ENCODE peak calls at places on chromosomes 5 and 9, in four cellular contexts. W is H1, B is GM12878, D is HepG2. J is an unnamed sample.

GRCh38 chr5:54440456-54440893 is 15.0 kb upstream of the HSPB3 start:
- DNase-seq in D (no peak), W (no peak), B (peak), J (no peak)

GRCh38 chr9:87725356-87725899 is 491 bp upstream of the CTSL start:
- DNase-seq in D (no peak), W (no peak), B (no peak), J (no peak)

GRCh38 chr9:129343697-129344375 is 165.8 kb upstream of the IER5L start:
- DNase-seq in D (peak), W (no peak), B (no peak), J (no peak)

GRCh38 chr5:131224387-131225191 is 39.3 kb upstream of the CDC42SE2 start:
- DNase-seq in W (no peak), D (no peak), B (peak), J (no peak)

GRCh38 chr5:99706160-99706559 is 777.4 kb upstream of the CHD1 start:
- DNase-seq in B (no peak), D (no peak), W (no peak), J (no peak)

GRCh38 chr5:157917909-157918809 is 59.2 kb upstream of the CLINT1 start:
- DNase-seq in W (peak), B (no peak), D (peak), J (peak)

GRCh38 chr9:115335441-115335840 is 217.5 kb upstream of the TNC start:
- DNase-seq in B (no peak), W (no peak), D (no peak), J (no peak)

GRCh38 chr9:129135476-129135875 is 24.3 kb downstream of the PTPA start:
- DNase-seq in B (no peak), D (no peak), W (no peak), J (no peak)

GRCh38 chr5:10556331-10556807 is 7.5 kb upstream of the ANKRD33B start:
- DNase-seq in D (no peak), B (no peak), W (no peak), J (no peak)

GRCh38 chr5:35470866-35471265 is 146.8 kb upstream of the SPEF2 start:
- DNase-seq in B (no peak), W (no peak), D (peak), J (no peak)

DNA sequence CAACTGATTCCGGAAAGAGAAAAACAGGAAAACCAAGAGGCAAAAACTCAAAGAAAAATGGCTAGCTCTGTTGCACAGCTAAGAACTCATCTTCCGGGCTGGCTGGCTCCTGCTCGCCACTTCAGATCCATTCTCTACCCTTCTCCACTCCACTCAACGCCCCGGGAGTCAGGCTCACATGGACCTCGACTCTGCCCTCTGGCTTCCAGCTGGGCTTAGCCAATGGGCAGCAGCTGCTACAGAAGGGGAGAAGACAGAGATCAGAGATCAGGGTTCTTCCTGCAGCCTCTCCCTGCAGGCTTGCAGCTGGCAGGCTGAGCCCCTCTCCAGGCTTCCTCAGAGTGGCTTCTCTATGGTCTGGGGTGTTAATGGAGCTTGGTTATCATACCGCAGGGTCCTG is 187.5 kb downstream of the MED10 start:
- DNase-seq in D (no peak), W (no peak), B (no peak), J (no peak)
- TF ChIP-seq SUZ12 in D (no peak), W (no peak), B (no peak), J (no peak)

GRCh38 chr9:124810513-124811355 is 33.8 kb downstream of the OLFML2A start:
- DNase-seq in B (no peak), W (peak), D (peak), J (peak)
- H3K4me3 ChIP-seq in B (no peak), W (no peak), D (peak), J (no peak)

GRCh38 chr9:126720661-126721530 is 83.9 kb upstream of the ZBTB43 start:
- DNase-seq in D (no peak), W (peak), B (no peak), J (no peak)

GRCh38 chr9:126721531-126722098 is 83.2 kb upstream of the ZBTB43 start:
- DNase-seq in B (no peak), W (no peak), D (no peak), J (no peak)

GRCh38 chr9:126722922-126723806 is 81.7 kb upstream of the ZBTB43 start:
- DNase-seq in W (peak), B (no peak), D (no peak), J (no peak)

GRCh38 chr9:126722252-126722921 is 82.5 kb upstream of the ZBTB43 start:
- DNase-seq in B (peak), W (peak), D (no peak), J (peak)

DNA sequence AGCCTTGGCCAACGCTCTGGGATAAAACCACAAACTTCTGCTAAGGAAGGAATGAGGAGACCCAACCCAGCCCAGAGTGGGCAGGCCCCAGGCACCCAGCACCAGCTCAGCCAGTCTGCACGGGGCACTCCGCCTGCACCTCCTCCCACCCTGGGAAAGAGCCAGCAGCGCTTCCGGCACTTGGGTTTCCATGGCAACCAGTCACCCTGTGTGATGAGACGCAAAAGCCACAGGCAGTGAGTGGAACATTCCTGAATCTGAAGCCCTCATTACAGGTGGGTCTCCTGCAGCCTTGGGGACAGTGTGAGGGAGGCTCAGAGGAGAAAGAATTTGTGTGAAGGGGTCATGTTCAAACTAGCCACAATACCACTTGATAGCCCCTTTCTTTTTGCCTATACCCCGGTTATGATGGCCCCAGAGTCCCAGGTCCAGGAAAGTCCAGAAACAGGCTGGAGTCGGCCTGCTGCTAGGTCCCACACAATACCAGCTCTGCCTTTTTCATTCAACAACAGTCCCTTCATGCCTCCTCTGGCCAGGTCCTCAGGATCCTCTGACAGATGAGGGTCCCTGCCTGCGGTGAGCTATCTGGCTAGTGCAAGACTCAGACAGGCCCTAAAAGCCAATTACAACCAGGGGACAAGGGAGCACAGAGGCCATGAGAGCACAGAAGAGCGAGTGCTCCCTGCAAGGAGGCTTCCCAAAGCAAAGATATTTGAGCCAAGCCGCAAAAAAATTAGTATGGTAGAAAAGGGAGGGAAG is 85.0 kb upstream of the ZBTB43 start:
- DNase-seq in W (peak), B (peak), D (peak), J (peak)
- TF ChIP-seq SUZ12 in W (no peak), B (no peak), D (no peak), J (no peak)

GRCh38 chr5:179306191-179307005 is 38.9 kb downstream of the ADAMTS2 start:
- DNase-seq in W (no peak), D (no peak), B (no peak), J (no peak)

GRCh38 chr5:179303801-179304200 is 41.5 kb downstream of the ADAMTS2 start:
- DNase-seq in W (no peak), D (no peak), B (no peak), J (no peak)

GRCh38 chr5:179304466-179304865 is 40.8 kb downstream of the ADAMTS2 start:
- DNase-seq in B (no peak), W (no peak), D (no peak), J (no peak)

GRCh38 chr5:179302499-179303185 is 42.6 kb downstream of the ADAMTS2 start:
- DNase-seq in D (no peak), B (no peak), W (no peak), J (no peak)

GRCh38 chr5:179304871-179305270 is 40.4 kb downstream of the ADAMTS2 start:
- DNase-seq in B (no peak), W (no peak), D (no peak), J (no peak)
- H3K4me3 ChIP-seq in B (no peak), W (no peak), D (no peak), J (no peak)

GRCh38 chr9:89411759-89412158 is 86.2 kb downstream of the SEMA4D start:
- DNase-seq in W (no peak), B (no peak), D (no peak), J (no peak)

GRCh38 chr9:89408628-89409101 is 89.2 kb downstream of the SEMA4D start:
- DNase-seq in W (no peak), D (no peak), B (no peak), J (no peak)

GRCh38 chr9:89410022-89410421 is 87.9 kb downstream of the SEMA4D start:
- DNase-seq in W (no peak), D (no peak), B (no peak), J (no peak)

GRCh38 chr9:89412951-89413350 is 85.0 kb downstream of the SEMA4D start:
- DNase-seq in W (peak), B (no peak), D (no peak), J (peak)

GRCh38 chr9:89410709-89411111 is 87.2 kb downstream of the SEMA4D start:
- DNase-seq in B (peak), D (no peak), W (no peak), J (no peak)
- TF ChIP-seq SUZ12 in B (no peak), D (no peak), W (no peak), J (no peak)

DNA sequence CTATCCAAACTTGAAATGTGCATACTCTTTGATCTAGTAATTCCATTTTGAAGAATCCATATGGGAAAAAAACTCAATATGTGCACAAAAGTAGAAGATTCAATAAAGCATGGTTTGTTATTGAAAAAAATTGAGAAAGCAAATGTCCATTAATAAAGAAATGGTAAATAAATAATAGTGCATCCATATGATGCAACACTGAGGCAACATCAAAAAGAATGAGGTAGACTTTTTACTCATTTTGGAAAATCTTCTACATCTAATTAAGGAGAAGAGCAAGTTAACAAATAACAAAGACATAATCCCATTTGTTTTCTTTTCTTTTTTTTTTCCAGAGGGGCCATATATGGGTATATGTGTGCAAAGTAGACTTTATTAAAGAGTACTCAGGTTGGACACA is 52.5 kb upstream of the FST start:
- DNase-seq in D (no peak), W (no peak), B (no peak), J (no peak)
- H3K4me3 ChIP-seq in D (no peak), W (no peak), B (no peak), J (no peak)

GRCh38 chr5:89260254-89260653 is 377.3 kb upstream of the MEF2C start:
- DNase-seq in W (no peak), D (no peak), B (no peak), J (no peak)

GRCh38 chr5:89253931-89254330 is 370.9 kb upstream of the MEF2C start:
- DNase-seq in D (no peak), W (no peak), B (no peak), J (no peak)

DNA sequence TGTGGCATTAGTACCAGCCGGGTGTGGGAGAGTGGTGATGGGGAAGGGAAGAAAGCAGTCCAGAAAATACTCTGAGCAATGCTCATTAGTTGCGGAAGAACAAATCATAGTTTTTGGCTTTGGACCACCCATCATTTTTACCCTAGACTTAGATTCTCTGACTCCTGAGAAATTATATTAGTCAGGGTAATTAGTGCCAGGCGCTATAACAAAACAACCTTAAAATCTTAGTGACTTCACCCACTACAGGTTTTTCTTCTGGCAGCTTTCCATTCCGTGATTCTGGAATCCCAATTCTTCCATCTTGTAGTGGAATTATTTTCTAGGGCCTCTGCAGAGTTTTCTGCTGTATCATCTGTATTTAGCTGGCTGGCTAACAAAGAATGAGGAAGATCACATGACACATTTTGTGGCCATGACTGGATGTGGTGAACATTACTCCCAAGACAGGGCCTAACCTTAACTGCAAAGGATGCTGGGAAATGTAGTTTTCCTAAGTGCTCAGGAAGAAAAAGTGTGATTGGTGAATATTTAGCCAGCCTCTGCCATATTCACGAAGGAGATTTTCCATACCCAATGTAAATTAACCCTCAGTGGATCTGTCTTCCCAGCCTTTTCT is 373.0 kb upstream of the MEF2C start:
- DNase-seq in D (no peak), W (no peak), B (no peak), J (no peak)
- TF ChIP-seq SUZ12 in D (no peak), W (no peak), B (no peak), J (no peak)

DNA sequence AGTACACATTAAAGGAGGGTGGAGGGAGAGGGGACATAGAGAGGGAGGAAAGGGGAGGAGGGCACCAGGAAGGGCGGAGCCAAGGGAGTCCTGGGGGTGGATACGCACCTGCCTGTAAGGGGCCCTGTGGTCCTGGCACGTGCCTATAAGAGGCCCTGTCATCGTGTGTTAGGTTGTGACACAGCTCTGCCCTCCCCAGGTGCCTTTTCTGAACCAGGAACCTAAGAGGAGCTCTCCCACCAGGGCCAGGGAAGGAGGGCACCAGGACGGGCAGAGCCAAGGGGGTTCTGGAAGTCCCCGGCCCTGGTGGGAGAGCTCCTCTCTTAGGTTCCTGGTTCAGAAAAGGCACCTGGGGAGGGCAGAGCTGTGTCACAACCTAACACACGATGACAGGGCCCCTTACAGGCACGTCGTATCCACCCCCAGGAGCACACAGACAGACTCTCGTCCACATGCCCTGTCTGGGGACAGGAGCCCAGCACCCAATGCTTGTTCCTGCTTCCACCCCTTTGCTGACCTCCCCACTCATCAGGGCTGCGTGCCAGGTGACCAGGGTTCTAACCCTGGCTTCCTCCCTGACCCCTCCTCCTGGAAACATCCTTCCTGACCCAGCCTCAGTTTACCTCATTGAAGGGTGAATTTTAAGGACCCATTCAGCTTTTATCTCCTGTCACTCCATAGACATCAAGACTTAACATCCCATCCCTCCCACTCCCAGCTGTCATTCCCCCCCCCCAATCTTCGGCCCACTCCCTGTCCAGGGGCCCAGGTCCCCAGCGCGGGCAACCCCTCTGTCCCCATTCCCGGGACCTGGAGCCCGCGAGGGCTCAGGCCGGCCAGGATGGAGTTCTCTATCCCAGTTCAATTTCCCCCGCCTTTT is 12.9 kb upstream of the OLFM1 start:
- DNase-seq in W (no peak), D (no peak), B (no peak), J (no peak)
- H3K4me3 ChIP-seq in W (peak), D (no peak), B (no peak), J (no peak)

GRCh38 chr9:136046555-136046921 is 48.6 kb downstream of the NACC2 start:
- DNase-seq in W (no peak), D (no peak), B (no peak), J (no peak)

GRCh38 chr9:136044971-136045594 is 50.0 kb downstream of the NACC2 start:
- DNase-seq in W (no peak), D (no peak), B (no peak), J (no peak)

GRCh38 chr9:136047076-136047774 is 47.9 kb downstream of the NACC2 start:
- DNase-seq in D (no peak), B (no peak), W (no peak), J (no peak)

GRCh38 chr9:136044207-136044970 is 50.7 kb downstream of the NACC2 start:
- DNase-seq in D (no peak), B (no peak), W (no peak), J (no peak)

DNA sequence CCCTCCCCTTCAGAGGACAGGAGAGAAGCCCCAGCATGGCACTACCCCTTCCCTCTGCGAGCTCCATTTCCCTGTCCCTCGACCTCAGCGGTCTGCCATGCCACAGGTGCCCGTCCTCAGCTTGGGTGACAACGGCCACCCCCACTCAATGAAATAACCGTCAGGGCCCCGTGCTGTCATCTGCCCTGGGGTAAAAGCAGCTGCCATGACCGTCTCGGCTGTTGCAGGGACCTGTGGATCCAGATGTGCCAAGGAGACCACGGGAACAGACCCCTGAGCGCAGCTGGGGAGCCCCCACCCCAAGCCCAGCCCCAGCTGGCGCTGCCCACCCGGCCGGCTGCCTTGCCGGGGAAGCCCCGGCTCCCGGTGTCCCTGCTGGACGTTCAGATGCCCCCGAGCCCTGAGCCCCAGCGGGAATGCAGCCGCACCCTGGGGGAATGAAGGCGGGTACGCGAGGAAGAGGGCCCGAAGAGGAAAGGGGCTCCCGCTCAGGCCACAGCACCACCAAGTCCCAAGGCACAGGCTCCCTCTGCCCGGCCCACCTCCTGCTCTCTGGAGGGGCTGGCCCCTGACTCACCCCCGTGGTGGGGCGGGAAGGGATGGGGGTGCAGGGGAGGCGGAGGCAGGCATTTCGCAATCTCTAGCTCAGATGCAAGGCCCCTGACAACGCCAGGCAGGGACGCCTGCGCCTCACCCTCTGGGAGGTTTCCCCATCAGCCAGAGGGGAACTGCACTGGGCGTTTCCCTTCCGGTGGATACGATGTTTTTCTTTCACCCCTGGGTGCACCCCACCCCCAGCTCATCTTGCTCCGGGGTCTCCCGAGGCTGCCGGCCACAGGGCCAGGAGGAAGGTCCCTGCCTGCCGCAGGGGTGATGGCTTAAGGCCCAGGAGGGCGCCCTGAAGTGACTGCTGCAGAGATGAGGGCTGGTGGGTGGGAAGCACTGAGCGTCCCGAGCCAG is 49.2 kb downstream of the NACC2 start:
- DNase-seq in B (no peak), W (no peak), D (no peak), J (no peak)
- TF ChIP-seq SUZ12 in B (no peak), W (no peak), D (no peak), J (no peak)

GRCh38 chr9:20114974-20115373 is 326.1 kb upstream of the SLC24A2 start:
- DNase-seq in W (no peak), B (no peak), D (no peak), J (no peak)

GRCh38 chr9:20112367-20112766 is 323.5 kb upstream of the SLC24A2 start:
- DNase-seq in B (no peak), W (no peak), D (no peak), J (no peak)

GRCh38 chr9:20111173-20111843 is 322.5 kb upstream of the SLC24A2 start:
- DNase-seq in W (no peak), B (no peak), D (no peak), J (peak)
- H3K4me3 ChIP-seq in W (no peak), B (no peak), D (no peak), J (no peak)